ENCODE peak calls at places on chromosomes 3 and 15, in six cellular contexts. One of them, this sample, is unnamed.

GRCh38 chr15:36161781-36162212 is 417.6 kb upstream of the CDIN1 start:
- DNase-seq in AG10803: peak
- DNase-seq in NCI-H748 treated with DMSO at 0.1 percent for 48 hours: no peak
- DNase-seq in Daoy: peak
- DNase-seq in MV-4-11: no peak
- DNase-seq in RPMI7951: peak
- DNase-seq in this sample: no peak

GRCh38 chr3:151579571-151580270 is 118.9 kb upstream of the IGSF10 start:
- DNase-seq in AG10803: peak
- DNase-seq in NCI-H748 treated with DMSO at 0.1 percent for 48 hours: no peak
- DNase-seq in Daoy: no peak
- DNase-seq in MV-4-11: no peak
- DNase-seq in RPMI7951: no peak
- DNase-seq in this sample: no peak

GRCh38 chr3:191361456-191361855 is 31.1 kb upstream of the UTS2B start:
- DNase-seq in AG10803: no peak
- DNase-seq in NCI-H748 treated with DMSO at 0.1 percent for 48 hours: no peak
- DNase-seq in Daoy: no peak
- DNase-seq in MV-4-11: no peak
- DNase-seq in RPMI7951: no peak
- DNase-seq in this sample: no peak

GRCh38 chr3:170542704-170543103 is 43.2 kb downstream of the SLC7A14 start:
- DNase-seq in AG10803: peak
- DNase-seq in NCI-H748 treated with DMSO at 0.1 percent for 48 hours: no peak
- DNase-seq in Daoy: no peak
- DNase-seq in MV-4-11: no peak
- DNase-seq in RPMI7951: peak
- DNase-seq in this sample: no peak

GRCh38 chr15:43511012-43511885 is 6.2 kb upstream of the MAP1A start:
- DNase-seq in AG10803: no peak
- DNase-seq in NCI-H748 treated with DMSO at 0.1 percent for 48 hours: peak
- DNase-seq in Daoy: peak
- DNase-seq in MV-4-11: peak
- DNase-seq in RPMI7951: peak
- DNase-seq in this sample: no peak

GRCh38 chr3:147354621-147355020 is 51.7 kb downstream of the ZIC4 start:
- DNase-seq in AG10803: no peak
- DNase-seq in NCI-H748 treated with DMSO at 0.1 percent for 48 hours: peak
- DNase-seq in Daoy: no peak
- DNase-seq in MV-4-11: no peak
- DNase-seq in RPMI7951: no peak
- DNase-seq in this sample: no peak

GRCh38 chr3:47577583-47578118 is 1.0 kb downstream of the CSPG5 start:
- DNase-seq in AG10803: no peak
- DNase-seq in NCI-H748 treated with DMSO at 0.1 percent for 48 hours: no peak
- DNase-seq in Daoy: peak
- DNase-seq in MV-4-11: no peak
- DNase-seq in RPMI7951: peak
- DNase-seq in this sample: no peak

GRCh38 chr15:40002295-40002694 is 36.7 kb downstream of the SRP14 start:
- DNase-seq in AG10803: peak
- DNase-seq in NCI-H748 treated with DMSO at 0.1 percent for 48 hours: no peak
- DNase-seq in Daoy: no peak
- DNase-seq in MV-4-11: no peak
- DNase-seq in RPMI7951: no peak
- DNase-seq in this sample: no peak